ENCODE peak calls at places on chromosomes 1 and 21, in ten cellular contexts. M is substantia nigra; U is stomach; T is stimulated activated CD4-positive, alpha-beta T cell treated with anti-CD3 and anti-CD28 coated beads, Interleukin-15, amount 100 ng/mL, for 1 hour; Y is H7; N is A673; L is AG04450; V is posterior cingulate gyrus; C is left colon; H is KG1. J is an unnamed sample.

GRCh38 chr1:3255680-3256079 is 186.7 kb downstream of the PRDM16 start:
- DNase-seq in H (no peak), V (no peak), Y (no peak), C (no peak), L (no peak), T (no peak), U (no peak), M (no peak), N (no peak), J (no peak)

GRCh38 chr1:160879056-160879455 is 5.9 kb downstream of the ITLN1 start:
- DNase-seq in L (no peak), C (no peak), V (no peak), U (no peak), H (no peak), M (no peak), Y (no peak), N (no peak), T (no peak), J (no peak)

GRCh38 chr1:170537798-170538503 is 6.0 kb downstream of the GORAB start:
- DNase-seq in C (no peak), V (no peak), M (no peak), T (no peak), N (no peak), L (no peak), Y (no peak), U (no peak), H (no peak), J (no peak)

GRCh38 chr21:33540711-33541104 is 1.2 kb downstream of the GART start:
- DNase-seq in H (no peak), M (no peak), Y (no peak), U (no peak), V (no peak), T (no peak), L (no peak), N (no peak), C (no peak), J (no peak)

GRCh38 chr1:182229451-182229850 is 162.1 kb downstream of the GLUL start:
- DNase-seq in T (no peak), L (no peak), V (no peak), N (no peak), U (no peak), Y (no peak), H (no peak), C (no peak), M (no peak), J (no peak)

GRCh38 chr1:9244501-9245229 is 10.1 kb downstream of the H6PD start:
- DNase-seq in M (no peak), C (peak), H (no peak), Y (no peak), T (no peak), U (peak), V (no peak), L (no peak), N (no peak), J (peak)

GRCh38 chr1:82392946-82393345 is 592.2 kb downstream of the ADGRL2 start:
- DNase-seq in M (no peak), H (no peak), L (no peak), V (no peak), U (no peak), C (no peak), Y (no peak), N (no peak), T (no peak), J (no peak)

GRCh38 chr1:58650141-58650540 is 49.7 kb downstream of the MYSM1 start:
- DNase-seq in M (no peak), Y (no peak), N (no peak), T (no peak), H (no peak), U (no peak), L (no peak), V (no peak), C (no peak), J (no peak)

GRCh38 chr1:150152772-150153461 is 3.2 kb downstream of the PLEKHO1 start:
- DNase-seq in T (no peak), L (no peak), Y (no peak), M (no peak), U (no peak), N (no peak), C (no peak), H (no peak), V (no peak), J (no peak)

GRCh38 chr1:111695801-111696200 is 43.4 kb downstream of the INKA2 start:
- DNase-seq in H (no peak), T (no peak), M (no peak), U (no peak), V (no peak), C (no peak), Y (no peak), N (no peak), L (no peak), J (no peak)

GRCh38 chr1:171653796-171654704 is 1.6 kb upstream of the MYOC start:
- DNase-seq in H (no peak), T (no peak), C (no peak), V (no peak), L (no peak), N (no peak), U (no peak), M (no peak), Y (no peak), J (peak)

GRCh38 chr1:96945509-96946084 is 224.0 kb downstream of the PTBP2 start:
- DNase-seq in Y (no peak), M (no peak), V (no peak), N (no peak), T (no peak), L (no peak), C (no peak), H (no peak), U (no peak), J (no peak)

GRCh38 chr1:42690477-42691156 is 8.4 kb downstream of the YBX1 start:
- DNase-seq in V (no peak), L (no peak), M (no peak), U (no peak), Y (no peak), N (no peak), H (no peak), C (no peak), T (no peak), J (no peak)

GRCh38 chr1:1308756-1309524 is 543 bp downstream of the PUSL1 start:
- DNase-seq in M (no peak), N (peak), V (no peak), T (no peak), C (peak), L (no peak), Y (peak), U (no peak), H (no peak), J (no peak)

GRCh38 chr1:211713231-211713630 is 37.8 kb upstream of the NEK2 start:
- DNase-seq in T (no peak), H (no peak), L (no peak), M (no peak), C (no peak), V (no peak), Y (no peak), N (no peak), U (no peak), J (no peak)

GRCh38 chr1:73980324-73981040 is 217.5 kb downstream of the LRRIQ3 start:
- DNase-seq in N (no peak), M (no peak), C (no peak), V (no peak), Y (no peak), H (no peak), T (no peak), U (no peak), L (no peak), J (peak)

GRCh38 chr1:115826642-115827041 is 14.3 kb downstream of the NHLH2 start:
- DNase-seq in V (no peak), C (no peak), T (no peak), Y (no peak), N (no peak), L (no peak), M (no peak), H (no peak), U (no peak), J (no peak)

GRCh38 chr21:36783612-36784383 is 84.9 kb downstream of the SIM2 start:
- DNase-seq in H (no peak), Y (no peak), U (no peak), N (no peak), T (no peak), M (no peak), L (peak), V (no peak), C (no peak), J (no peak)

GRCh38 chr21:32624726-32625125 is 12.5 kb upstream of the CFAP298 start:
- DNase-seq in M (no peak), H (no peak), Y (no peak), T (no peak), N (no peak), L (no peak), V (no peak), C (no peak), U (no peak), J (no peak)

GRCh38 chr21:45074048-45074817 is at the start of gene ADARB1:
- DNase-seq in M (no peak), L (no peak), N (peak), C (peak), H (peak), V (peak), T (peak), U (peak), Y (peak), J (peak)

GRCh38 chr1:103441342-103441741 is 84.2 kb upstream of the RNPC3 start:
- DNase-seq in M (no peak), C (no peak), U (no peak), L (no peak), T (no peak), N (no peak), Y (no peak), H (no peak), V (no peak), J (no peak)

GRCh38 chr1:85460555-85461088 is 4.3 kb downstream of the DDAH1 start:
- DNase-seq in C (peak), L (no peak), T (no peak), V (no peak), M (no peak), H (no peak), Y (no peak), N (no peak), U (peak), J (peak)

GRCh38 chr1:43554444-43554992 is 23.8 kb downstream of the PTPRF start:
- DNase-seq in N (peak), V (no peak), C (no peak), L (no peak), T (no peak), H (peak), U (no peak), Y (peak), M (no peak), J (no peak)

GRCh38 chr1:42333662-42334239 is 1.3 kb downstream of the FOXJ3 start:
- DNase-seq in Y (no peak), C (no peak), L (no peak), H (no peak), U (no peak), M (no peak), V (no peak), T (no peak), N (no peak), J (no peak)

GRCh38 chr1:39971138-39971537 is 16.2 kb downstream of the MFSD2A start:
- DNase-seq in H (no peak), V (no peak), T (no peak), M (no peak), C (no peak), Y (no peak), U (no peak), N (no peak), L (no peak), J (no peak)

GRCh38 chr21:44020551-44020950 is 8.4 kb downstream of the TRAPPC10 start:
- DNase-seq in Y (no peak), T (no peak), U (no peak), M (no peak), V (no peak), N (no peak), C (no peak), L (no peak), H (no peak), J (no peak)

GRCh38 chr1:18861082-18861481 is 1.6 kb upstream of the TAS1R2 start:
- DNase-seq in H (no peak), T (no peak), N (no peak), C (no peak), V (no peak), U (no peak), L (no peak), Y (no peak), M (no peak), J (no peak)